ENCODE peak calls at places on chromosomes 4 and X, in ten cellular contexts. One of them, this sample, is unnamed.

GRCh38 chrX:50903387-50904027 is 7.0 kb upstream of the BMP15 start:
- DNase-seq in OCI-LY7: peak
- DNase-seq in M059J: peak
- DNase-seq in central memory CD4-positive, alpha-beta T cell: no peak
- DNase-seq in sigmoid colon: no peak
- DNase-seq in NCI-H1930: no peak
- DNase-seq in HFF-Myc: no peak
- DNase-seq in WTC11: peak
- DNase-seq in brain pericyte: no peak
- DNase-seq in GF-D8: no peak
- DNase-seq in this sample: peak

GRCh38 chr4:42048394-42048793 is 58.1 kb downstream of the SLC30A9 start:
- DNase-seq in WTC11: no peak
- DNase-seq in sigmoid colon: no peak
- DNase-seq in GF-D8: no peak
- DNase-seq in HFF-Myc: peak
- DNase-seq in OCI-LY7: no peak
- DNase-seq in NCI-H1930: no peak
- DNase-seq in central memory CD4-positive, alpha-beta T cell: no peak
- DNase-seq in M059J: peak
- DNase-seq in brain pericyte: peak
- DNase-seq in this sample: no peak

GRCh38 chr4:7334521-7335275 is 100.0 kb downstream of the PSAPL1 start:
- DNase-seq in brain pericyte: no peak
- DNase-seq in GF-D8: no peak
- DNase-seq in WTC11: no peak
- DNase-seq in sigmoid colon: no peak
- DNase-seq in central memory CD4-positive, alpha-beta T cell: no peak
- DNase-seq in M059J: no peak
- DNase-seq in NCI-H1930: no peak
- DNase-seq in OCI-LY7: no peak
- DNase-seq in HFF-Myc: no peak
- DNase-seq in this sample: no peak

GRCh38 chr4:17981063-17981462 is 40.5 kb downstream of the LCORL start:
- DNase-seq in sigmoid colon: no peak
- DNase-seq in brain pericyte: no peak
- DNase-seq in OCI-LY7: no peak
- DNase-seq in GF-D8: no peak
- DNase-seq in HFF-Myc: no peak
- DNase-seq in WTC11: no peak
- DNase-seq in NCI-H1930: no peak
- DNase-seq in central memory CD4-positive, alpha-beta T cell: no peak
- DNase-seq in M059J: no peak
- DNase-seq in this sample: no peak

GRCh38 chrX:2469196-2469685 is 31.5 kb downstream of the DHRSX start:
- DNase-seq in central memory CD4-positive, alpha-beta T cell: no peak
- DNase-seq in NCI-H1930: no peak
- DNase-seq in M059J: no peak
- DNase-seq in GF-D8: no peak
- DNase-seq in HFF-Myc: no peak
- DNase-seq in sigmoid colon: no peak
- DNase-seq in WTC11: no peak
- DNase-seq in OCI-LY7: no peak
- DNase-seq in brain pericyte: no peak
- DNase-seq in this sample: no peak

GRCh38 chr4:121736735-121737351 is 28.1 kb downstream of the SMIM43 start:
- DNase-seq in OCI-LY7: peak
- DNase-seq in GF-D8: no peak
- DNase-seq in central memory CD4-positive, alpha-beta T cell: no peak
- DNase-seq in sigmoid colon: no peak
- DNase-seq in brain pericyte: no peak
- DNase-seq in WTC11: no peak
- DNase-seq in M059J: peak
- DNase-seq in HFF-Myc: peak
- DNase-seq in NCI-H1930: peak
- DNase-seq in this sample: peak

GRCh38 chr4:121686265-121686664 is 10.5 kb downstream of the ANXA5 start:
- DNase-seq in WTC11: no peak
- DNase-seq in sigmoid colon: no peak
- DNase-seq in central memory CD4-positive, alpha-beta T cell: no peak
- DNase-seq in OCI-LY7: no peak
- DNase-seq in HFF-Myc: no peak
- DNase-seq in GF-D8: no peak
- DNase-seq in M059J: no peak
- DNase-seq in brain pericyte: no peak
- DNase-seq in NCI-H1930: no peak
- DNase-seq in this sample: no peak

GRCh38 chr4:5965225-5965624 is 53.0 kb downstream of the C4orf50 start:
- DNase-seq in GF-D8: no peak
- DNase-seq in WTC11: no peak
- DNase-seq in M059J: no peak
- DNase-seq in brain pericyte: no peak
- DNase-seq in sigmoid colon: no peak
- DNase-seq in HFF-Myc: no peak
- DNase-seq in NCI-H1930: no peak
- DNase-seq in OCI-LY7: no peak
- DNase-seq in central memory CD4-positive, alpha-beta T cell: no peak
- DNase-seq in this sample: no peak

GRCh38 chr4:7103599-7104365 is 35.9 kb upstream of the GRPEL1 start:
- DNase-seq in sigmoid colon: peak
- DNase-seq in M059J: no peak
- DNase-seq in NCI-H1930: no peak
- DNase-seq in WTC11: no peak
- DNase-seq in brain pericyte: no peak
- DNase-seq in central memory CD4-positive, alpha-beta T cell: no peak
- DNase-seq in OCI-LY7: no peak
- DNase-seq in HFF-Myc: no peak
- DNase-seq in GF-D8: no peak
- DNase-seq in this sample: peak

GRCh38 chr4:178917756-178918155 is 1475.5 kb upstream of the AGA start:
- DNase-seq in HFF-Myc: no peak
- DNase-seq in GF-D8: no peak
- DNase-seq in NCI-H1930: no peak
- DNase-seq in WTC11: no peak
- DNase-seq in brain pericyte: no peak
- DNase-seq in M059J: no peak
- DNase-seq in sigmoid colon: no peak
- DNase-seq in OCI-LY7: no peak
- DNase-seq in central memory CD4-positive, alpha-beta T cell: no peak
- DNase-seq in this sample: peak

GRCh38 chrX:20205927-20206708 is 60.6 kb downstream of the RPS6KA3 start:
- DNase-seq in central memory CD4-positive, alpha-beta T cell: no peak
- DNase-seq in brain pericyte: no peak
- DNase-seq in OCI-LY7: no peak
- DNase-seq in WTC11: no peak
- DNase-seq in M059J: no peak
- DNase-seq in NCI-H1930: no peak
- DNase-seq in HFF-Myc: no peak
- DNase-seq in sigmoid colon: no peak
- DNase-seq in GF-D8: no peak
- DNase-seq in this sample: no peak

GRCh38 chrX:131675596-131676194 is 131.8 kb downstream of the OR13H1 start:
- DNase-seq in sigmoid colon: no peak
- DNase-seq in NCI-H1930: no peak
- DNase-seq in WTC11: no peak
- DNase-seq in central memory CD4-positive, alpha-beta T cell: no peak
- DNase-seq in brain pericyte: no peak
- DNase-seq in OCI-LY7: peak
- DNase-seq in GF-D8: no peak
- DNase-seq in HFF-Myc: no peak
- DNase-seq in M059J: peak
- DNase-seq in this sample: peak

GRCh38 chrX:71996826-71997225 is 86.2 kb downstream of the NHSL2 start:
- DNase-seq in WTC11: peak
- DNase-seq in sigmoid colon: peak
- DNase-seq in central memory CD4-positive, alpha-beta T cell: no peak
- DNase-seq in GF-D8: no peak
- DNase-seq in NCI-H1930: no peak
- DNase-seq in brain pericyte: no peak
- DNase-seq in HFF-Myc: no peak
- DNase-seq in M059J: no peak
- DNase-seq in OCI-LY7: no peak
- DNase-seq in this sample: peak

GRCh38 chrX:15849555-15849954 is 5.1 kb downstream of the AP1S2 start:
- DNase-seq in HFF-Myc: no peak
- DNase-seq in M059J: no peak
- DNase-seq in sigmoid colon: no peak
- DNase-seq in WTC11: no peak
- DNase-seq in central memory CD4-positive, alpha-beta T cell: no peak
- DNase-seq in NCI-H1930: no peak
- DNase-seq in OCI-LY7: no peak
- DNase-seq in brain pericyte: no peak
- DNase-seq in GF-D8: no peak
- DNase-seq in this sample: peak

GRCh38 chr4:147034372-147034771 is 88.7 kb upstream of the TTC29 start:
- DNase-seq in sigmoid colon: no peak
- DNase-seq in GF-D8: no peak
- DNase-seq in central memory CD4-positive, alpha-beta T cell: no peak
- DNase-seq in M059J: no peak
- DNase-seq in brain pericyte: no peak
- DNase-seq in OCI-LY7: no peak
- DNase-seq in HFF-Myc: no peak
- DNase-seq in NCI-H1930: no peak
- DNase-seq in WTC11: no peak
- DNase-seq in this sample: no peak

GRCh38 chr4:41146716-41147506 is 67.4 kb downstream of the APBB2 start:
- DNase-seq in NCI-H1930: no peak
- DNase-seq in central memory CD4-positive, alpha-beta T cell: no peak
- DNase-seq in M059J: peak
- DNase-seq in brain pericyte: no peak
- DNase-seq in sigmoid colon: no peak
- DNase-seq in GF-D8: no peak
- DNase-seq in OCI-LY7: no peak
- DNase-seq in HFF-Myc: no peak
- DNase-seq in WTC11: no peak
- DNase-seq in this sample: peak

GRCh38 chrX:71107762-71108360 is 1.3 kb upstream of the CXorf65 start:
- DNase-seq in HFF-Myc: no peak
- DNase-seq in NCI-H1930: no peak
- DNase-seq in WTC11: no peak
- DNase-seq in GF-D8: peak
- DNase-seq in M059J: no peak
- DNase-seq in central memory CD4-positive, alpha-beta T cell: peak
- DNase-seq in sigmoid colon: no peak
- DNase-seq in OCI-LY7: no peak
- DNase-seq in brain pericyte: no peak
- DNase-seq in this sample: no peak

GRCh38 chr4:108834787-108835384 is 72.0 kb upstream of the ETNPPL start:
- DNase-seq in sigmoid colon: no peak
- DNase-seq in M059J: peak
- DNase-seq in HFF-Myc: peak
- DNase-seq in WTC11: no peak
- DNase-seq in brain pericyte: no peak
- DNase-seq in OCI-LY7: peak
- DNase-seq in NCI-H1930: no peak
- DNase-seq in central memory CD4-positive, alpha-beta T cell: peak
- DNase-seq in GF-D8: no peak
- DNase-seq in this sample: peak

This sample was measured in neural progenitor cell.